ENCODE peak calls at places on chromosomes 4 and X, in five cellular contexts. One of them, this sample, is unnamed.

GRCh38 chr4:172652369-172652768 is 516.2 kb upstream of the GALNT7 start:
- DNase-seq in mesendoderm: no peak
- DNase-seq in IMR-90: no peak
- DNase-seq in endodermal cell: no peak
- DNase-seq in PC-3: no peak
- DNase-seq in this sample: peak; percentile 56

GRCh38 chrX:110116581-110116980 is 113.7 kb downstream of the TMEM164 start:
- DNase-seq in mesendoderm: no peak
- DNase-seq in IMR-90: no peak
- DNase-seq in endodermal cell: no peak
- DNase-seq in PC-3: no peak
- DNase-seq in this sample: no peak

GRCh38 chr4:173135241-173135847 is 33.3 kb upstream of the GALNT7 start:
- DNase-seq in mesendoderm: no peak
- DNase-seq in IMR-90: peak; percentile 47
- DNase-seq in endodermal cell: no peak
- DNase-seq in PC-3: no peak
- DNase-seq in this sample: no peak

GRCh38 chr4:53654300-53654758 is 63.0 kb upstream of the LNX1 start:
- DNase-seq in mesendoderm: no peak
- DNase-seq in IMR-90: peak; percentile 43
- DNase-seq in endodermal cell: no peak
- DNase-seq in PC-3: peak; percentile 55
- DNase-seq in this sample: no peak

GRCh38 chr4:38360201-38360600 is 303.8 kb upstream of the KLF3 start:
- DNase-seq in mesendoderm: no peak
- DNase-seq in IMR-90: no peak
- DNase-seq in endodermal cell: no peak
- DNase-seq in PC-3: no peak
- DNase-seq in this sample: no peak

GRCh38 chrX:53631156-53631555 is 55.4 kb downstream of the HUWE1 start:
- DNase-seq in mesendoderm: peak; percentile 4
- DNase-seq in IMR-90: peak; percentile 41
- DNase-seq in endodermal cell: no peak
- DNase-seq in PC-3: no peak
- DNase-seq in this sample: no peak

GRCh38 chrX:20454117-20454516 is 187.4 kb upstream of the RPS6KA3 start:
- DNase-seq in mesendoderm: peak; percentile 19
- DNase-seq in IMR-90: peak; percentile 25
- DNase-seq in endodermal cell: no peak
- DNase-seq in PC-3: peak; percentile 33
- DNase-seq in this sample: no peak

GRCh38 chrX:14010566-14010965 is 19.1 kb downstream of the GEMIN8 start:
- DNase-seq in mesendoderm: no peak
- DNase-seq in IMR-90: no peak
- DNase-seq in endodermal cell: no peak
- DNase-seq in PC-3: peak; percentile 67
- DNase-seq in this sample: no peak

GRCh38 chrX:18353931-18354368 is 538 bp downstream of the SCML2 start:
- DNase-seq in mesendoderm: peak; percentile 52
- DNase-seq in IMR-90: no peak
- DNase-seq in endodermal cell: peak; percentile 73
- DNase-seq in PC-3: peak; percentile 23
- DNase-seq in this sample: no peak

GRCh38 chrX:46436744-46437143 is 108.5 kb downstream of the ZNF674 start:
- DNase-seq in mesendoderm: no peak
- DNase-seq in IMR-90: no peak
- DNase-seq in endodermal cell: no peak
- DNase-seq in PC-3: no peak
- DNase-seq in this sample: no peak

GRCh38 chr4:61202638-61203495 is 2.7 kb downstream of the ADGRL3 start:
- DNase-seq in mesendoderm: peak; percentile 86
- DNase-seq in IMR-90: no peak
- DNase-seq in endodermal cell: peak; percentile 79
- DNase-seq in PC-3: peak; percentile 72
- DNase-seq in this sample: no peak

GRCh38 chr4:139814285-139815015 is 148.8 kb downstream of the MGST2 start:
- DNase-seq in mesendoderm: no peak
- DNase-seq in IMR-90: peak; percentile 41
- DNase-seq in endodermal cell: no peak
- DNase-seq in PC-3: no peak
- DNase-seq in this sample: no peak

GRCh38 chr4:123018391-123018755 is 96.0 kb upstream of the NUDT6 start:
- DNase-seq in mesendoderm: no peak
- DNase-seq in IMR-90: no peak
- DNase-seq in endodermal cell: no peak
- DNase-seq in PC-3: no peak
- DNase-seq in this sample: no peak

GRCh38 chr4:27638163-27638915 is 777.7 kb downstream of the STIM2 start:
- DNase-seq in mesendoderm: peak; percentile 89
- DNase-seq in IMR-90: no peak
- DNase-seq in endodermal cell: peak; percentile 48
- DNase-seq in PC-3: peak; percentile 37
- DNase-seq in this sample: no peak

GRCh38 chrX:139156356-139156755 is 374.2 kb upstream of the F9 start:
- DNase-seq in mesendoderm: no peak
- DNase-seq in IMR-90: no peak
- DNase-seq in endodermal cell: no peak
- DNase-seq in PC-3: no peak
- DNase-seq in this sample: no peak

GRCh38 chrX:13092455-13092941 is 48.1 kb upstream of the FAM9C start:
- DNase-seq in mesendoderm: no peak
- DNase-seq in IMR-90: no peak
- DNase-seq in endodermal cell: no peak
- DNase-seq in PC-3: no peak
- DNase-seq in this sample: no peak

GRCh38 chr4:14749910-14750309 is 252.4 kb upstream of the CPEB2 start:
- DNase-seq in mesendoderm: peak; percentile 40
- DNase-seq in IMR-90: no peak
- DNase-seq in endodermal cell: peak; percentile 55
- DNase-seq in PC-3: peak; percentile 60
- DNase-seq in this sample: no peak

GRCh38 chrX:23634181-23634580 is 33.1 kb upstream of the PRDX4 start:
- DNase-seq in mesendoderm: peak; percentile 10
- DNase-seq in IMR-90: no peak
- DNase-seq in endodermal cell: no peak
- DNase-seq in PC-3: peak; percentile 47
- DNase-seq in this sample: no peak

GRCh38 chrX:136198678-136199243 is 51.4 kb downstream of the FHL1 start:
- DNase-seq in mesendoderm: no peak
- DNase-seq in IMR-90: no peak
- DNase-seq in endodermal cell: no peak
- DNase-seq in PC-3: no peak
- DNase-seq in this sample: no peak

GRCh38 chrX:136194546-136194945 is 47.2 kb downstream of the FHL1 start:
- DNase-seq in mesendoderm: no peak
- DNase-seq in IMR-90: no peak
- DNase-seq in endodermal cell: no peak
- DNase-seq in PC-3: no peak
- DNase-seq in this sample: no peak

GRCh38 chrX:136195247-136195646 is 47.9 kb downstream of the FHL1 start:
- DNase-seq in mesendoderm: no peak
- DNase-seq in IMR-90: no peak
- DNase-seq in endodermal cell: no peak
- DNase-seq in PC-3: no peak
- DNase-seq in this sample: no peak

GRCh38 chrX:136198010-136198409 is 50.7 kb downstream of the FHL1 start:
- DNase-seq in mesendoderm: no peak
- DNase-seq in IMR-90: no peak
- DNase-seq in endodermal cell: no peak
- DNase-seq in PC-3: no peak
- DNase-seq in this sample: no peak

GRCh38 chrX:136196691-136197155 is 49.4 kb downstream of the FHL1 start:
- DNase-seq in mesendoderm: no peak
- DNase-seq in IMR-90: no peak
- DNase-seq in endodermal cell: no peak
- DNase-seq in PC-3: peak; percentile 59
- DNase-seq in this sample: no peak
- H3K4me3 ChIP-seq in mesendoderm: no peak overlapping the region
- H3K4me3 ChIP-seq in IMR-90: no peak overlapping the region
- H3K4me3 ChIP-seq in endodermal cell: no peak overlapping the region
- H3K4me3 ChIP-seq in PC-3: no peak overlapping the region
- H3K4me3 ChIP-seq in this sample: no peak overlapping the region

GRCh38 chr4:55871299-55871800 is 17.9 kb downstream of the EXOC1 start:
- DNase-seq in mesendoderm: no peak
- DNase-seq in IMR-90: no peak
- DNase-seq in endodermal cell: no peak
- DNase-seq in PC-3: no peak
- DNase-seq in this sample: no peak

GRCh38 chr4:55866290-55866907 is 13.0 kb downstream of the EXOC1 start:
- DNase-seq in mesendoderm: peak; percentile 44
- DNase-seq in IMR-90: peak; percentile 96
- DNase-seq in endodermal cell: no peak
- DNase-seq in PC-3: peak; percentile 94
- DNase-seq in this sample: no peak

GRCh38 chr4:55866973-55867574 is 13.6 kb downstream of the EXOC1 start:
- DNase-seq in mesendoderm: peak; percentile 77
- DNase-seq in IMR-90: peak; percentile 74
- DNase-seq in endodermal cell: no peak
- DNase-seq in PC-3: peak; percentile 79
- DNase-seq in this sample: no peak

GRCh38 chr4:55865228-55865806 is 11.9 kb downstream of the EXOC1 start:
- DNase-seq in mesendoderm: no peak
- DNase-seq in IMR-90: peak; percentile 71
- DNase-seq in endodermal cell: no peak
- DNase-seq in PC-3: peak; percentile 52
- DNase-seq in this sample: no peak

DNA sequence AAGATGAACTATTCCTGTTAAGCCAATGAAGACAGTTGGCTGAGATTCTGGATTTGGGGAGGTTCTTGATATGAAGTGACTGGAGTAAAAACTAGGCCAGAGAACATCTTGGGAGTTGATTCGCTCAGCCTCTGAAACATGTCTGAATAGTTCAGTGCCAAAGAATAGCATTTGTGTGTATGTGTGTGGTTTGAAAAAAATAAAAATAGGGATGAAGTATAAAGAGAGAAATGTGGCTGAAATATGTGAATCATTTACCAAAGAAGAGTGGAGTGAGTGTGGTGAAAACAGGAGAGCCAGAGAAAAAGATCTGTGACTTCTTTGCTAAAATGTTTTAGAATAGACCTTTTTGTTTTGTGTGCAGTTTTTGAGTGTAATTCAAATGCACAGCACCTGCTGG is 15.2 kb downstream of the EXOC1 start:
- DNase-seq in mesendoderm: no peak
- DNase-seq in IMR-90: peak; percentile 20
- DNase-seq in endodermal cell: no peak
- DNase-seq in PC-3: no peak
- DNase-seq in this sample: no peak
- H3K27ac ChIP-seq in mesendoderm: no peak overlapping the region
- H3K27ac ChIP-seq in IMR-90: no peak overlapping the region
- H3K27ac ChIP-seq in endodermal cell: no peak overlapping the region
- H3K27ac ChIP-seq in PC-3: no peak overlapping the region
- H3K27ac ChIP-seq in this sample: no peak overlapping the region

GRCh38 chr4:120893314-120893713 is 29.2 kb downstream of the PRDM5 start:
- DNase-seq in mesendoderm: no peak
- DNase-seq in IMR-90: no peak
- DNase-seq in endodermal cell: no peak
- DNase-seq in PC-3: no peak
- DNase-seq in this sample: no peak

GRCh38 chr4:120895554-120895953 is 27.0 kb downstream of the PRDM5 start:
- DNase-seq in mesendoderm: no peak
- DNase-seq in IMR-90: no peak
- DNase-seq in endodermal cell: no peak
- DNase-seq in PC-3: no peak
- DNase-seq in this sample: no peak

GRCh38 chr4:120902925-120903324 is 19.6 kb downstream of the PRDM5 start:
- DNase-seq in mesendoderm: no peak
- DNase-seq in IMR-90: no peak
- DNase-seq in endodermal cell: no peak
- DNase-seq in PC-3: no peak
- DNase-seq in this sample: no peak

DNA sequence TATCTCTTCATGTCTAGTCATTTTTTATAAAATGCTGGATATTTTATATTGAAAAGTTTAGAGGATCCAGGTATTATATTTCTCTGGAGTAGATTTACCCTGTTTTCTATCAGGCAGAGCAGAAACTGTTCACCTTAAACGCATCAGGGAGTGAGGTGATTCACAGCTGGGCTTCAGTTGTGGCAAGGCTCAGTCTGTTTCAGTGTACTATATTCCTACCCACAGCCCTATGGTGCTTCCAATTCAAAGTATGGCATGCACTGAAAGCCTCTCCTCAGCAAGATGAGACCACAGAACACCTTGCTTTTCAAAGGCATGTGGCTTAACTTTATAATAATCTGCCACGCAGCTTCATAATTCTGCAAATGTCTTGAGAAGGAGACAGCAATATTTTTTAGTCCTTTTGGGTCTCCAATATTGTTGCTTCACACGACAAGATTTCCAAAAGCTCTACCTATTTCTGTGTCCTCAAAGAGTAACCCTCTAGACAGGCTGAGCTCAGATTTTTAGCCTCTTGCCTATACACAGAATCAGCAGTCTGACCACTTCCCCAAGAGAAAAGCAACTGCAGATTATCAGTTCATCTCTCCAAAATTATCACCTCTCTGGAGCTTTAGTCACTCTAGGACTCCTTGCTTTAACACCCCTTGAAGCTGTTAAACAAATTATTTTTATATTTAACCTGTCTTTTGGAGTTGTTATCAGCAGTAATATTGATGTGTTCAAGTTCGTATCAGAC is 24.4 kb downstream of the PRDM5 start:
- DNase-seq in mesendoderm: no peak
- DNase-seq in IMR-90: no peak
- DNase-seq in endodermal cell: no peak
- DNase-seq in PC-3: no peak
- DNase-seq in this sample: no peak
- H3K9ac ChIP-seq in mesendoderm: no peak overlapping the region
- H3K9ac ChIP-seq in IMR-90: no peak overlapping the region
- H3K9ac ChIP-seq in endodermal cell: no peak overlapping the region
- H3K9ac ChIP-seq in PC-3: no peak overlapping the region
- H3K9ac ChIP-seq in this sample: no peak overlapping the region

DNA sequence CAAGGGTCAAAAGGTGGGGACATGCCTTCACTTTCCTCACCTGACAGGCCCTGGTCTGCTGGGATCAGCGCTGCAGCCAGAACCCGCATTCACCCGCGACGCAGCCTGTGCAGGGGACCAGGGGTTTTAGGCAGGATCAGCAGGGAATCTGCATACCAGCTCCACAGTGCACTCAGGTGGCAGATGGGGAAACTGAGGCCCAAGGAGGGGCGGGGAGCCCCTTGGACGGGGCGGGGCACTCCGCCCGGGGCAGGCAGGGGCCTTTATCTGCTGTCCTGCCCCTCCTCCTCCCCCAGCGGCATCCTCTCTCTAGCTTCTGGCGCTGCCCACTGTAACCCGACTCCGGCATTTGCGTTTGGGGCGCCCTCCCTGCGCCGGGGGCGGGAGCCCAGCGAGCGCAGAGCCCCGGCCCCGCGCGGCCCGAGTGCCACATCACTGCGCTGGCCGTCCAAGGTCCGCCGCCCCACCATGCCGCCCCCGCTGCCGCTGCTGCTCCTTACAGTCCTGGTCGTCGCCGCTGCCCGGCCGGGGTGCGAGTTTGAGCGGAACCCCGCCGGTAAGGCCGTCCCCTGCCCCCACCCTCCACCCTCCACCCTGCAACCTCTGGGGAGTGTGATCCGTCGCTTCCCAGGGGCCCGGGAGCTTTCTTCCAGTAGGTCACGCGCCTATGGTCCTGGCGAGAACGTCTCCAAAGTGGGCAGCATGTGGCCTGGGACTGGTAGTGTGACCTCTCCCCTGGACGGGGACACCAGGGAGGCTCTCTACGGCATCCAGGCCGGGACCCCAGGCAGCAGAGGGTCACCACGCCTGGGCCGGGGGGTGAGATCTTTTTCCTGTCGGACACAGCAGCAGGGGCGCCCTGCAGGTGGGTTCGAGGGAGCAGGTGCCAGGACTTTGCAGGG is at the start of gene CPZ:
- DNase-seq in mesendoderm: peak; percentile 77
- DNase-seq in IMR-90: peak; percentile 50
- DNase-seq in endodermal cell: peak; percentile 92
- DNase-seq in PC-3: peak; percentile 51
- DNase-seq in this sample: no peak
- H3K4me3 ChIP-seq in mesendoderm: peak within 1 kb of the TSS; percentile 66
- H3K4me3 ChIP-seq in IMR-90: peak within 1 kb of the TSS; percentile 66
- H3K4me3 ChIP-seq in endodermal cell: peak within 1 kb of the TSS; percentile 78
- H3K4me3 ChIP-seq in PC-3: peak within 1 kb of the TSS; percentile 76
- H3K4me3 ChIP-seq in this sample: no peak within 1 kb of the TSS